ENCODE peak calls at places on chromosome 16, in eight cellular contexts. H is cardiac muscle cell; Z is progenitor cell of endocrine pancreas; A is fibroblast of the aortic adventitia; T is effector CD8-positive, alpha-beta T cell; R is NCI-H69; G is activated T-cell treated with anti-CD3 and anti-CD28 coated beads for 1 hour; J is epithelial cell of esophagus. Q is an unnamed sample.

GRCh38 chr16:81190667-81191066 is 47.8 kb upstream of the BCO1 start:
- DNase-seq in T (no peak), G (no peak), A (peak), J (peak), H (no peak), R (no peak), Z (no peak), Q (no peak)

GRCh38 chr16:578870-579405 is 9.2 kb downstream of the PIGQ start:
- DNase-seq in H (peak), G (peak), T (peak), A (peak), J (peak), Z (peak), R (peak), Q (peak)

GRCh38 chr16:87132361-87133014 is 184.7 kb downstream of the C16orf95 start:
- DNase-seq in G (no peak), T (no peak), Z (no peak), A (peak), R (no peak), H (no peak), J (no peak), Q (no peak)

GRCh38 chr16:75486014-75486404 is 9.2 kb downstream of the CHST6 start:
- DNase-seq in T (no peak), J (peak), H (no peak), R (peak), G (no peak), A (no peak), Z (no peak), Q (no peak)

GRCh38 chr16:83706394-83706793 is 101.4 kb upstream of the HSBP1 start:
- DNase-seq in A (peak), G (no peak), R (no peak), T (no peak), H (no peak), Z (no peak), J (peak), Q (no peak)

GRCh38 chr16:54200161-54200534 is 86.4 kb downstream of the IRX3 start:
- DNase-seq in T (no peak), H (no peak), J (no peak), R (no peak), Z (no peak), A (no peak), G (no peak), Q (no peak)

GRCh38 chr16:75402821-75403475 is 30.4 kb downstream of the CFDP1 start:
- DNase-seq in G (no peak), Z (no peak), R (peak), J (peak), A (peak), H (peak), T (no peak), Q (no peak)

GRCh38 chr16:47016700-47017133 is 43.2 kb upstream of the DNAJA2 start:
- DNase-seq in G (no peak), R (no peak), J (no peak), A (no peak), Z (no peak), T (no peak), H (no peak), Q (no peak)